ENCODE peak calls at places on chromosomes 2 and 18, in ten cellular contexts. P is right lobe of liver; C is anterior cingulate cortex; Y is NCI-H1092 treated with DMSO at 0.1 percent for 48 hours; M is stimulated activated CD4-positive, alpha-beta T cell treated with anti-CD3 and anti-CD28 coated beads, Interleukin-15, amount 100 ng/mL, for 24 hours; N is fibroblast of lung; B is NCI-H524; D is choroid plexus epithelial cell; J is stimulated activated CD8-positive, alpha-beta memory T cell treated with anti-CD3 and anti-CD28 coated beads, Interleukin-15, amount 100 ng/mL, for 48 hours; S is NCI-H460. U is an unnamed sample.

GRCh38 chr2:225008935-225009334 is 33.3 kb downstream of the DOCK10 start:
- DNase-seq in P (no peak), C (no peak), Y (peak; percentile 14), M (peak; percentile 23), N (peak; percentile 26), B (peak; percentile 38), D (peak; percentile 51), J (no peak), S (peak; percentile 19), U (peak; percentile 23)

GRCh38 chr2:37802899-37803379 is 122.1 kb upstream of the RMDN2 start:
- DNase-seq in P (no peak), C (no peak), Y (no peak), M (no peak), N (peak; percentile 90), B (no peak), D (peak; percentile 89), J (no peak), S (peak; percentile 13), U (peak; percentile 12)

GRCh38 chr2:30809938-30810337 is 2.7 kb upstream of the CAPN13 start:
- DNase-seq in P (no peak), C (no peak), Y (no peak), M (no peak), N (no peak), B (no peak), D (no peak), J (no peak), S (no peak), U (no peak)

GRCh38 chr18:79203017-79203605 is 133.9 kb downstream of the ATP9B start:
- DNase-seq in P (no peak), C (no peak), Y (no peak), M (peak; percentile 52), N (no peak), B (no peak), D (no peak), J (peak; percentile 27), S (no peak), U (no peak)

GRCh38 chr18:13482641-13482945 is 243.8 kb downstream of the FAM210A start:
- DNase-seq in P (no peak), C (no peak), Y (no peak), M (no peak), N (no peak), B (no peak), D (no peak), J (no peak), S (no peak), U (no peak)

GRCh38 chr2:18684202-18685040 is 95.1 kb upstream of the NT5C1B start:
- DNase-seq in P (no peak), C (no peak), Y (peak; percentile 30), M (no peak), N (peak; percentile 79), B (no peak), D (peak; percentile 75), J (no peak), S (no peak), U (no peak)

GRCh38 chr2:24825883-24826800 is 32.9 kb downstream of the CENPO start:
- DNase-seq in P (peak; percentile 41), C (no peak), Y (no peak), M (no peak), N (no peak), B (no peak), D (peak; percentile 55), J (no peak), S (no peak), U (no peak)

GRCh38 chr2:223285505-223286265 is 233.7 kb downstream of the KCNE4 start:
- DNase-seq in P (no peak), C (no peak), Y (no peak), M (no peak), N (no peak), B (peak; percentile 27), D (no peak), J (no peak), S (no peak), U (no peak)

GRCh38 chr2:38462121-38462634 is 85.1 kb upstream of the ATL2 start:
- DNase-seq in P (no peak), C (no peak), Y (no peak), M (peak; percentile 79), N (peak; percentile 90), B (no peak), D (peak; percentile 99), J (peak; percentile 57), S (no peak), U (no peak)

GRCh38 chr2:240149943-240150784 is 9.7 kb upstream of the OTOS start:
- DNase-seq in P (no peak), C (peak; percentile 40), Y (no peak), M (peak; percentile 52), N (peak; percentile 20), B (peak; percentile 57), D (peak; percentile 57), J (no peak), S (peak; percentile 41), U (peak; percentile 77)

GRCh38 chr2:113098532-113098931 is 28.9 kb upstream of the IL1RN start:
- DNase-seq in P (no peak), C (no peak), Y (no peak), M (no peak), N (no peak), B (no peak), D (no peak), J (no peak), S (no peak), U (no peak)

GRCh38 chr2:68365087-68365486 is at the start of gene PLEK:
- DNase-seq in P (peak; percentile 66), C (peak; percentile 34), Y (no peak), M (no peak), N (no peak), B (no peak), D (peak; percentile 7), J (no peak), S (no peak), U (no peak)